ENCODE peak calls at places on chromosomes 11 and 22, in five cellular contexts. W is K562, M is H1, U is GM12878, I is SK-N-SH. Z is an unnamed sample.

GRCh38 chr11:110948112-110948511 is 235.9 kb upstream of the ARHGAP20 start:
- DNase-seq in W (no peak), U (no peak), I (no peak), M (no peak), Z (no peak)

GRCh38 chr11:95877288-95877687 is 46.6 kb downstream of the MTMR2 start:
- DNase-seq in W (no peak), M (no peak), U (no peak), I (no peak), Z (no peak)

GRCh38 chr11:70091651-70092050 is 13.5 kb downstream of the ANO1 start:
- DNase-seq in I (no peak), W (no peak), U (no peak), M (no peak), Z (no peak)

GRCh38 chr11:61602775-61603569 is 22.1 kb upstream of the SYT7 start:
- DNase-seq in W (peak), I (peak), M (no peak), U (no peak), Z (peak)

GRCh38 chr22:45722006-45722405 is 50.4 kb downstream of the ATXN10 start:
- DNase-seq in M (no peak), W (no peak), I (no peak), U (peak), Z (no peak)

GRCh38 chr11:88179966-88180629 is 4.9 kb upstream of the RAB38 start:
- DNase-seq in I (no peak), M (no peak), W (no peak), U (no peak), Z (no peak)

GRCh38 chr22:46619830-46620501 is at the start of gene GRAMD4:
- DNase-seq in U (no peak), W (peak), I (peak), M (no peak), Z (no peak)

GRCh38 chr11:82012276-82012675 is 721.4 kb downstream of the FAM181B start:
- DNase-seq in I (no peak), M (no peak), U (no peak), W (no peak), Z (no peak)

GRCh38 chr11:129740125-129740719 is 75.4 kb upstream of the TMEM45B start:
- DNase-seq in U (no peak), W (no peak), I (no peak), M (no peak), Z (no peak)

GRCh38 chr11:31780078-31780971 is 30.8 kb downstream of the PAX6 start:
- DNase-seq in I (no peak), U (no peak), M (no peak), W (no peak), Z (no peak)

GRCh38 chr11:74371269-74372039 is 26.8 kb downstream of the PGM2L1 start:
- DNase-seq in U (no peak), I (no peak), W (no peak), M (no peak), Z (no peak)

DNA sequence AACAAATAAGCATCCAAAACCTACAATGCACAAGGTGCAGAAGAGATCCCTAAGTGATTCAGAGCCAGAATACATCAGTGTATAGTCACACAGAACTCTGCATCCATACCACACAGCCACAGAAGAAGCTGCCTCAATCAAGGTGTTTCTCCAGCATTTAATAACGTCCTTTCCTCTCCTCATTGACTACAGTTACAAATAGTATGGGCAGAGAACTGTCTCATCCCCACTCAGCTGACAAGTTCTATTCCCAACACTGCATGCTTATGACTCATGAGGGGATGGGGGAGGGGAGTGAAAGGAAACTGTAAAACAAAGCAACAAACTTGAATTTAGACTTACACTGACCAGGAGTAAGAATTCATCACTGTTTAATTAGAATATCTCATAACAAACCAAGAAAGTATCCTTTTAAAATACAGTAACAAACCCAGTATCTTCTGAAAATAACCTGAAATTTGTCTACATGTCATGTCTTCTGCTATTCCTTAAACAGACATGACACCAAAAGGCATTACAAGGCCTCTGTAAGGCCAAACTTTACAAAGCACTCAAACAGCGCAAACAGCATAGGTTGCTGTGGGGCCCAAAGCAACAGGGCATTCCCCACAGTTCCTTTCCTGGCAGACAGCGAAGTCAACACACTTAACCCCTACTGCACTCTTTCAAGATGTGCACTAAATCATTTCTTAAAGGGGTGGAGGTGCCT is 29.3 kb downstream of the CELF1 start:
- DNase-seq in M (no peak), U (no peak), W (peak), I (no peak), Z (no peak)
- TF ChIP-seq POLR2AphosphoS5 in M (no peak), U (no peak), W (no peak), I (no peak), Z (no peak)

GRCh38 chr11:117071344-117071787 is 26.9 kb downstream of the SIK3 start:
- DNase-seq in I (no peak), M (no peak), U (no peak), W (peak), Z (no peak)
- TF ChIP-seq SIN3A in I (no peak), M (no peak), U (no peak), W (no peak), Z (no peak)

GRCh38 chr11:13772223-13773046 is 104.0 kb downstream of the FAR1 start:
- DNase-seq in U (peak), M (peak), I (peak), W (peak), Z (peak)

GRCh38 chr11:13777341-13777985 is 109.0 kb downstream of the FAR1 start:
- DNase-seq in M (peak), I (no peak), W (no peak), U (no peak), Z (no peak)

GRCh38 chr11:13775471-13775870 is 107.0 kb downstream of the FAR1 start:
- DNase-seq in U (no peak), M (no peak), W (no peak), I (no peak), Z (no peak)

GRCh38 chr11:13778345-13778744 is 109.9 kb downstream of the FAR1 start:
- DNase-seq in U (no peak), W (no peak), I (no peak), M (no peak), Z (no peak)

GRCh38 chr11:13776134-13776815 is 107.8 kb downstream of the FAR1 start:
- DNase-seq in U (no peak), W (no peak), I (no peak), M (no peak), Z (peak)
- TF ChIP-seq RAD21 in U (peak), W (peak), I (peak), M (peak), Z (peak)

GRCh38 chr11:36237341-36237740 is 51.9 kb downstream of the COMMD9 start:
- DNase-seq in U (no peak), M (no peak), W (no peak), I (no peak), Z (no peak)
- TF ChIP-seq POLR2AphosphoS5 in U (no peak), M (no peak), W (no peak), I (no peak), Z (no peak)

GRCh38 chr22:28791841-28792490 is 8.4 kb downstream of the XBP1 start:
- DNase-seq in I (no peak), U (peak), W (no peak), M (no peak), Z (no peak)
- TF ChIP-seq SIN3A in I (no peak), U (no peak), W (no peak), M (no peak), Z (no peak)